ENCODE peak calls at places on chromosomes 2 and 18, in six cellular contexts. H is body of pancreas; L is keratinocyte; G is CD4-positive, alpha-beta T cell; B is fibroblast of lung; F is IMR-90. T is an unnamed sample.
A peak's percentile ranks its signal among the peaks of the same experiment; 100 is the strongest.

GRCh38 chr2:52821631-52822030 is 946.0 kb upstream of the CHAC2 start:
- DNase-seq in H (no peak), L (no peak), G (no peak), B (peak; percentile 7), F (peak; percentile 3), T (no peak)

GRCh38 chr2:65991864-65992554 is 442.9 kb upstream of the MEIS1 start:
- DNase-seq in H (no peak), L (no peak), G (no peak), B (no peak), F (no peak), T (no peak)

GRCh38 chr2:129708221-129708967 is 271.1 kb upstream of the RAB6C start:
- DNase-seq in H (no peak), L (no peak), G (no peak), B (no peak), F (no peak), T (no peak)

GRCh38 chr2:32947076-32947483 is 327 bp downstream of the LTBP1 start:
- DNase-seq in H (no peak), L (no peak), G (no peak), B (no peak), F (no peak), T (no peak)

GRCh38 chr2:100416939-100417744 is at the start of gene CHST10:
- DNase-seq in H (peak; percentile 45), L (no peak), G (peak; percentile 44), B (peak; percentile 61), F (peak; percentile 28), T (peak; percentile 15)

GRCh38 chr2:98541906-98542305 is 66.4 kb downstream of the COA5 start:
- DNase-seq in H (no peak), L (no peak), G (no peak), B (no peak), F (no peak), T (no peak)

GRCh38 chr2:55012648-55013484 is 37.4 kb downstream of the RTN4 start:
- DNase-seq in H (no peak), L (no peak), G (no peak), B (no peak), F (no peak), T (no peak)

GRCh38 chr2:23530121-23530908 is 145.3 kb downstream of the KLHL29 start:
- DNase-seq in H (no peak), L (no peak), G (no peak), B (no peak), F (no peak), T (no peak)

GRCh38 chr18:48818329-48819254 is 132.2 kb downstream of the SMAD7 start:
- DNase-seq in H (peak; percentile 3), L (no peak), G (no peak), B (no peak), F (no peak), T (no peak)

GRCh38 chr2:230914886-230915285 is 10.2 kb downstream of the GPR55 start:
- DNase-seq in H (no peak), L (no peak), G (no peak), B (no peak), F (no peak), T (peak; percentile 5)

GRCh38 chr2:68357608-68358337 is 7.3 kb upstream of the PLEK start:
- DNase-seq in H (peak; percentile 26), L (no peak), G (no peak), B (peak; percentile 21), F (peak; percentile 58), T (no peak)

GRCh38 chr2:129912066-129912820 is 67.2 kb upstream of the RAB6C start:
- DNase-seq in H (no peak), L (no peak), G (no peak), B (no peak), F (no peak), T (no peak)

GRCh38 chr2:171081649-171082111 is 79.0 kb downstream of the TLK1 start:
- DNase-seq in H (no peak), L (no peak), G (peak; percentile 44), B (no peak), F (no peak), T (no peak)

GRCh38 chr2:89851583-89851905 is 1160.1 kb downstream of the RPIA start:
- DNase-seq in H (no peak), L (no peak), G (no peak), B (no peak), F (no peak), T (no peak)

GRCh38 chr2:89848763-89849162 is 1157.3 kb downstream of the RPIA start:
- DNase-seq in H (no peak), L (no peak), G (no peak), B (no peak), F (no peak), T (no peak)

GRCh38 chr2:89850881-89851582 is 1159.6 kb downstream of the RPIA start:
- DNase-seq in H (no peak), L (no peak), G (no peak), B (no peak), F (no peak), T (no peak)

GRCh38 chr2:89849731-89850130 is 1158.3 kb downstream of the RPIA start:
- DNase-seq in H (no peak), L (no peak), G (no peak), B (no peak), F (no peak), T (no peak)

GRCh38 chr2:89850481-89850880 is 1159.0 kb downstream of the RPIA start:
- DNase-seq in H (no peak), L (no peak), G (no peak), B (no peak), F (no peak), T (no peak)
- H3K9me3 ChIP-seq in H (no peaks in the 10 kb centered on the region), L (no peaks in the 10 kb centered on the region), G (no peaks in the 10 kb centered on the region), B (no peaks in the 10 kb centered on the region), F (peaks cover 20% of the 10 kb centered on the region), T (no peaks in the 10 kb centered on the region)

GRCh38 chr2:240529344-240529999 is 28.3 kb downstream of the ANKMY1 start:
- DNase-seq in H (no peak), L (no peak), G (no peak), B (no peak), F (no peak), T (no peak)
- H3K9me3 ChIP-seq in H (peaks cover 13% of the 10 kb centered on the region), L (peaks cover 16% of the 10 kb centered on the region), G (peaks cover 26% of the 10 kb centered on the region), B (no peaks in the 10 kb centered on the region), F (peaks cover 23% of the 10 kb centered on the region), T (peaks cover 5% of the 10 kb centered on the region)

GRCh38 chr2:125667630-125668029 is 988.3 kb upstream of the GYPC start:
- DNase-seq in H (no peak), L (no peak), G (no peak), B (no peak), F (no peak), T (no peak)
- H3K9me3 ChIP-seq in H (no peaks in the 10 kb centered on the region), L (peaks cover 1% of the 10 kb centered on the region), G (no peaks in the 10 kb centered on the region), B (no peaks in the 10 kb centered on the region), F (peaks cover 14% of the 10 kb centered on the region), T (no peaks in the 10 kb centered on the region)

GRCh38 chr2:239833728-239834109 is 191.4 kb downstream of the NDUFA10 start:
- DNase-seq in H (no peak), L (no peak), G (no peak), B (no peak), F (no peak), T (no peak)
- H3K9me3 ChIP-seq in H (no peaks in the 10 kb centered on the region), L (peaks cover 2% of the 10 kb centered on the region), G (peaks cover 5% of the 10 kb centered on the region), B (no peaks in the 10 kb centered on the region), F (peaks cover 45% of the 10 kb centered on the region), T (no peaks in the 10 kb centered on the region)

GRCh38 chr2:119792907-119793312 is 33.2 kb downstream of the PTPN4 start:
- DNase-seq in H (no peak), L (no peak), G (no peak), B (no peak), F (no peak), T (no peak)
- H3K9me3 ChIP-seq in H (peaks cover 5% of the 10 kb centered on the region), L (no peaks in the 10 kb centered on the region), G (peaks cover 28% of the 10 kb centered on the region), B (no peaks in the 10 kb centered on the region), F (peaks cover 5% of the 10 kb centered on the region), T (peaks cover 2% of the 10 kb centered on the region)

GRCh38 chr18:72427721-72428120 is 116.4 kb downstream of the CBLN2 start:
- DNase-seq in H (no peak), L (no peak), G (no peak), B (peak; percentile 67), F (peak; percentile 1), T (no peak)
- H3K9me3 ChIP-seq in H (no peaks in the 10 kb centered on the region), L (no peaks in the 10 kb centered on the region), G (no peaks in the 10 kb centered on the region), B (no peaks in the 10 kb centered on the region), F (peaks cover 9% of the 10 kb centered on the region), T (no peaks in the 10 kb centered on the region)

GRCh38 chr2:46514738-46515137 is 35.4 kb downstream of the TMEM247 start:
- DNase-seq in H (no peak), L (no peak), G (no peak), B (no peak), F (no peak), T (no peak)
- H3K9me3 ChIP-seq in H (no peaks in the 10 kb centered on the region), L (no peaks in the 10 kb centered on the region), G (peaks cover 16% of the 10 kb centered on the region), B (no peaks in the 10 kb centered on the region), F (peaks cover 4% of the 10 kb centered on the region), T (no peaks in the 10 kb centered on the region)

DNA sequence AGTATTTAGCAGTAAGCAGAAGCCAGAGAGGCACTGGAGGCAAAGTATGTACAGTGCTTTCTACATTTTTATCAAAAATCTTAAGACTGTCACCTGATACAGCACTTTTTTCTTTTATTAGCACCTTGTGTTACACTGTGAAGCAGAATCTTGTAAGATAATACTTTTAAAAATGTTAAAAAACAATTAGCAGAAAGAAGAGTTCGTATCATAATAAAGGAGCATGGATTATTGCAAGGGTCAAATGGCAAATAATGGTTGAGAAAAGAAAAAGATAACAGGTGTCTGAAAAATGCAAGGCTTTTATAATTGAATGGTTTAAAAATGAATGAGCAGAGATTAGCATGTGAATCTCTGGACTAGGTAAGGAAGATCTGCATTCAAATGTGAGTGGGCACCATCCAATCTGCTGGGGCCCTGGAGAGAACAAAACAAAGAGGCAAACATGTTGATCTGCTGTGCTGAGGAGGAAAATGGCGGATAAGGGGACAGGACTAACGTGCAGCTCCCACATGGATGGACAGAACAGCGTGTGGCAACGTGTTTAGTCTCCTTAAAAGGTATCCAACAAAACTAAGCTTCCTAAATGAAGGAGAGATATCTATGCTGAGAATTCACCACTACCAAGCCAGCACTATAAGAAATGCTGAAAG is 9.5 kb downstream of the CEBPZOS start:
- DNase-seq in H (no peak), L (no peak), G (no peak), B (no peak), F (no peak), T (no peak)
- H3K9me3 ChIP-seq in H (peaks cover 13% of the 10 kb centered on the region), L (peaks cover 4% of the 10 kb centered on the region), G (peaks cover 34% of the 10 kb centered on the region), B (no peaks in the 10 kb centered on the region), F (peaks cover 3% of the 10 kb centered on the region), T (no peaks in the 10 kb centered on the region)

DNA sequence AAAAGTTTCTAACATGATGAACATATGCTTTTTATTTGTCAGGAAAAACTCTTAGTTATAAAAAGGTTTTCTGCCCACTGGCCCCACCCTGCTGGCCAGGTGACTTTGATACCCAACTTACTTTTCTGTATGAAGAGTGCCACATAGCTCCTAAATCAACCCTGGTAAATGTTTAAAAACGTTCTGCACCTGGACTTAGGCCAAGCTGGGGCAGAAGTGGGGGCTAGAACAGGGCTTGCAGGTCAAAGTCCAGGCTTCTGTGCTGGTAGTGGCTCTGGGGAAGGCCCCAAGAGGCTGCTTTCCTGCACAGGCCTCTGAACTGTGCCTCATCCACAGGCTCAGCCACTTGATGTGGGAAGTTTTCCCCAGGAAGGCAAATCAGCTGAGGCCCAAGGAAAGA is 171.7 kb downstream of the ANKRD30B start:
- DNase-seq in H (no peak), L (no peak), G (no peak), B (no peak), F (no peak), T (no peak)
- H3K9me3 ChIP-seq in H (no peaks in the 10 kb centered on the region), L (peaks cover 2% of the 10 kb centered on the region), G (no peaks in the 10 kb centered on the region), B (no peaks in the 10 kb centered on the region), F (peaks cover 44% of the 10 kb centered on the region), T (no peaks in the 10 kb centered on the region)